ENCODE peak calls at places on chromosomes 6 and 20, in four cellular contexts. J is dorsolateral prefrontal cortex; L is stimulated activated CD8-positive, alpha-beta memory T cell treated with anti-CD3 and anti-CD28 coated beads, Interleukin-7, amount 100 ng/mL, for 1 hour; O is NCI-H1930. G is an unnamed sample.

GRCh38 chr6:169934699-169935347 is 183.4 kb downstream of the ERMARD start:
- DNase-seq in J (no peak), L (no peak), O (no peak), G (no peak)

GRCh38 chr6:100785982-100786381 is 95.1 kb downstream of the ASCC3 start:
- DNase-seq in J (no peak), L (no peak), O (no peak), G (no peak)

GRCh38 chr20:8581451-8582183 is 449.6 kb downstream of the PLCB1 start:
- DNase-seq in J (no peak), L (no peak), O (no peak), G (no peak)

GRCh38 chr20:21571841-21572690 is 58.2 kb upstream of the NKX2-2 start:
- DNase-seq in J (no peak), L (no peak), O (no peak), G (no peak)

GRCh38 chr6:31359556-31359955 is 2.6 kb upstream of the HLA-B start:
- DNase-seq in J (no peak), L (no peak), O (no peak), G (no peak)

GRCh38 chr6:16805190-16805860 is 44.1 kb upstream of the ATXN1 start:
- DNase-seq in J (no peak), L (no peak), O (no peak), G (no peak)

GRCh38 chr6:123329337-123329736 is 307.4 kb downstream of the TRDN start:
- DNase-seq in J (no peak), L (no peak), O (no peak), G (no peak)

GRCh38 chr6:112563368-112563767 is 216.2 kb downstream of the RFPL4B start:
- DNase-seq in J (no peak), L (no peak), O (no peak), G (no peak)

GRCh38 chr20:13458860-13459451 is 179.8 kb downstream of the TASP1 start:
- DNase-seq in J (no peak), L (no peak), O (no peak), G (no peak)

GRCh38 chr6:56437171-56437900 is 190.0 kb upstream of the COL21A1 start:
- DNase-seq in J (no peak), L (no peak), O (no peak), G (peak)

GRCh38 chr6:7261030-7261841 is 51.8 kb downstream of the SSR1 start:
- DNase-seq in J (peak), L (no peak), O (peak), G (peak)

GRCh38 chr6:64012351-64013060 is 376.9 kb downstream of the PHF3 start:
- DNase-seq in J (no peak), L (no peak), O (peak), G (no peak)